ENCODE peak calls at places on chromosomes 13 and 19, in five cellular contexts. I, A, U, X and J are unnamed samples.

GRCh38 chr19:44889830-44890365 is 1.2 kb upstream of the TOMM40 start:
- DNase-seq in I (no peak), A (no peak), X (no peak), U (no peak), J (peak)

GRCh38 chr13:30932481-30933333 is at the start of gene TEX26:
- DNase-seq in X (no peak), I (no peak), A (no peak), U (peak), J (no peak)

GRCh38 chr13:37775871-37776270 is 93.7 kb downstream of the TRPC4 start:
- DNase-seq in A (no peak), X (peak), U (no peak), I (no peak), J (no peak)

GRCh38 chr19:45670670-45671453 is 2.8 kb downstream of the GIPR start:
- DNase-seq in A (peak), X (peak), U (peak), I (peak), J (peak)

GRCh38 chr19:2550431-2551171 is 74.7 kb downstream of the GADD45B start:
- DNase-seq in I (no peak), U (no peak), X (no peak), A (no peak), J (no peak)

GRCh38 chr19:50646074-50646807 is 3.0 kb upstream of the C19orf81 start:
- DNase-seq in X (peak), I (peak), U (no peak), A (peak), J (no peak)

GRCh38 chr19:45161715-45162463 is 1.1 kb upstream of the NKPD1 start:
- DNase-seq in X (peak), A (peak), I (no peak), U (peak), J (no peak)

GRCh38 chr13:28329395-28330158 is 165.4 kb downstream of the FLT1 start:
- DNase-seq in X (peak), U (no peak), A (peak), I (no peak), J (no peak)

GRCh38 chr19:49339364-49340068 is 4.3 kb downstream of the CD37 start:
- DNase-seq in I (no peak), A (peak), U (peak), X (peak), J (no peak)

GRCh38 chr13:75445717-75446529 is 36.0 kb downstream of the TBC1D4 start:
- DNase-seq in U (no peak), I (no peak), X (peak), A (no peak), J (no peak)

GRCh38 chr13:42377640-42378382 is 105.9 kb downstream of the AKAP11 start:
- DNase-seq in I (no peak), X (no peak), A (no peak), U (no peak), J (no peak)

GRCh38 chr13:98947925-98948324 is 29.9 kb downstream of the DOCK9 start:
- DNase-seq in A (no peak), I (no peak), X (no peak), U (no peak), J (no peak)

GRCh38 chr19:46926201-46927071 is 65.6 kb downstream of the ARHGAP35 start:
- DNase-seq in A (no peak), X (no peak), U (no peak), I (no peak), J (no peak)

GRCh38 chr19:2549701-2550191 is 73.8 kb downstream of the GADD45B start:
- DNase-seq in X (peak), U (no peak), I (no peak), A (no peak), J (no peak)

GRCh38 chr13:99028890-99029289 is 51.0 kb upstream of the DOCK9 start:
- DNase-seq in U (peak), X (no peak), I (peak), A (peak), J (no peak)

GRCh38 chr13:97122381-97122996 is 99.6 kb upstream of the MBNL2 start:
- DNase-seq in A (no peak), I (peak), X (peak), U (no peak), J (no peak)

GRCh38 chr13:38202730-38203129 is 146.9 kb upstream of the UFM1 start:
- DNase-seq in X (peak), A (no peak), I (no peak), U (no peak), J (no peak)

GRCh38 chr19:41555752-41556151 is 20.2 kb upstream of the CEACAM21 start:
- DNase-seq in A (no peak), I (no peak), X (no peak), U (no peak), J (no peak)

GRCh38 chr13:98915563-98916348 is 62.1 kb downstream of the DOCK9 start:
- DNase-seq in I (no peak), A (no peak), U (no peak), X (peak), J (no peak)

GRCh38 chr13:111662451-111662850 is 342.0 kb downstream of the TEX29 start:
- DNase-seq in I (no peak), X (no peak), U (no peak), A (no peak), J (no peak)

GRCh38 chr13:73292127-73292526 is 233.3 kb downstream of the KLF5 start:
- DNase-seq in X (no peak), A (no peak), U (no peak), I (no peak), J (no peak)

GRCh38 chr13:39347926-39348901 is 254.8 kb downstream of the LHFPL6 start:
- DNase-seq in U (peak), I (no peak), X (no peak), A (no peak), J (no peak)

GRCh38 chr19:48918801-48919247 is 14.7 kb upstream of the DHDH start:
- DNase-seq in I (peak), X (no peak), U (peak), A (peak), J (no peak)

GRCh38 chr19:35006342-35006998 is 6.3 kb downstream of the GRAMD1A start:
- DNase-seq in I (peak), A (no peak), X (peak), U (no peak), J (peak)

GRCh38 chr13:41222259-41222852 is 28.0 kb upstream of the KBTBD7 start:
- DNase-seq in X (peak), A (peak), I (peak), U (peak), J (peak)

GRCh38 chr13:93721483-93721882 is 494.9 kb downstream of the GPC6 start:
- DNase-seq in U (no peak), X (no peak), I (no peak), A (no peak), J (no peak)

GRCh38 chr13:21909331-21909730 is 238.5 kb downstream of the FGF9 start:
- DNase-seq in U (no peak), A (no peak), X (no peak), I (no peak), J (no peak)

GRCh38 chr13:22012676-22013075 is 341.8 kb downstream of the FGF9 start:
- DNase-seq in X (no peak), U (no peak), I (no peak), A (no peak), J (no peak)

GRCh38 chr19:42442833-42443232 is at the start of gene CXCL17:
- DNase-seq in I (no peak), X (no peak), A (no peak), U (no peak), J (no peak)

GRCh38 chr19:10206226-10206873 is 11.6 kb upstream of the DNMT1 start:
- DNase-seq in X (peak), A (no peak), U (no peak), I (no peak), J (peak)

GRCh38 chr19:7994114-7994513 is 11.3 kb downstream of the ELAVL1 start:
- DNase-seq in X (no peak), I (no peak), A (no peak), U (no peak), J (no peak)

GRCh38 chr19:49515767-49516166 is 3.3 kb downstream of the FCGRT start:
- DNase-seq in A (no peak), U (no peak), I (no peak), X (no peak), J (no peak)

DNA sequence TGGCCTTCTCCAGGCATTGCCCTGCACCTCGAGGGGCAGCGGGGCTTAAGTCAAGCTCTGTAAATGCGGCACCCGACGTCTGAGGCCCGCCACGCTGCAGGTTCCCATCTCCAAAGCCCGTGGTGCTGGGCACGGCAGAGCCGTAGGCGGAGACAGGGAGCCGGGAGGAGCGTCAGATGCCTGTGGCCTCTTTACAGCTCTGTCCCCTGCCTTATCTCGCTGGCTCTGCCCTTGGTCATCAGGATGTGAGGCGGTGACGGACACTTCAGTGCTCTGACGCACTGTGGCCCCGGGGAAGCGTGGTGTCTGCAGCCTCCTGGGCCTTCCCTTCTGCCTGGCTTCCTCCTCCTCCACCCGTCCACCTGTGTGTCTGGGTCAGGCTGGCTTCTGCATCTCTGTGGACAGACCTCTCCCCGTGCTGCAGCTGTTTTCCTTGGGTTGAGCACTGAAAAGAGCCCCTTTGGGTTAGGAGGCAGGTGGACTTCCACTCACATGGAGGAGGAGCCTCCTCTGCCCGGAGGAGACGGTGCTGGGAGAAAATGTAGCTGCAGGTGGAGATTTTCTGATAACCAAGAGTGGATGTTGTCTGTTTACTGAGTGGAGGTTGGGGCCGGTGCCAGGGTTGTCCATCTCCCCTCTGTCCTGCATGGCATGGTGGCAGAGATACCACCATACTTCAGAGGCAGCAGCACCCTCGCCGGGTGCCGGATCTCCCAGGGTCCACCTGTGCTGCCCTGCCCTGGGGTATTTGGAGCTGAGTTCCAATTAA is 14.6 kb downstream of the MCF2L start:
- DNase-seq in A (peak), U (no peak), X (no peak), I (no peak), J (peak)
- TF ChIP-seq MAFK in A (no peak), U (no peak), X (no peak), I (no peak), J (no peak)

GRCh38 chr19:29497241-29497640 is 28.6 kb upstream of the VSTM2B start:
- DNase-seq in X (no peak), I (no peak), U (no peak), A (no peak), J (no peak)
- TF ChIP-seq MAFK in X (no peak), I (no peak), U (no peak), A (no peak), J (no peak)

GRCh38 chr19:19278315-19278714 is 5.2 kb upstream of the TM6SF2 start:
- DNase-seq in U (no peak), X (no peak), I (no peak), A (no peak), J (no peak)
- TF ChIP-seq MAFK in U (no peak), X (no peak), I (no peak), A (no peak), J (no peak)

DNA sequence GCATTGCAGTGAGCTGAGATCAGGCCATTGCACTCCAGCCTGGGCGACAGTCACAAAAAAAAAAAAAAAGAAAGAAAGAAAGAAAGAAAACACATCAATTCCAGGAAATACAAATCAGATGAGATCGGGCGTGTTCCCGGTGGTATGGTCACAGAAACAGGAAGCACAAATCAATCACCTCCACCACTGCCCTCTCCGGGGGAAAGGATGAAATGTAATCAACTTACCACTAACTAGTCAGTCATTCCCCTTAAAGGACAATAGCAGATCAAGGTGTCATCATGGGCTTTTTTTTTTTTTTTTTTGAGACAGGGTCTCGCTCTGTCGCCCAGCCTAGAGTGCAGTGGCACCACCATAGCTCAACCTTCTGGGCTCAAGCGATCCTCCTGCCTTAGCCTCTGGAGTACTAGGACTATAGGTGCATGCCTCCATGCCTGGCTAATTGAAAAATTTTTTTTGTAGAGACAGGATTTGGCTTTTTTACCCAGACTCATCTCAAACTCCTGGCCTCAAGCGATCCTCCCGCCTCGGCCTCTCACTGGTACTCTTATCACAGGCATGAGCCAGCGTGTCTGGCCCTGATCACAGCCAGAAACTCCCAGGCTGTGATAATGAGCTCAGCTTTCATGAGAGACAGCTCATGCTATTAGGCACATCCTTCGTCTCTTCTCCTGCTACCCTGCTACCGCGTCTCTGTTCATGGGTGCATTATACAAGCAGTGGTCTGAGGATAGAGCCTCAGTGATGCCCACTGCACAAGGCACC is 6.8 kb upstream of the DPRX start:
- DNase-seq in U (no peak), A (no peak), I (no peak), X (no peak), J (no peak)
- TF ChIP-seq MAFK in U (no peak), A (no peak), I (no peak), X (no peak), J (no peak)

GRCh38 chr19:511101-511841 is 4.0 kb downstream of the TPGS1 start:
- DNase-seq in X (peak), A (no peak), U (peak), I (no peak), J (no peak)
- TF ChIP-seq MAFK in X (no peak), A (no peak), U (no peak), I (no peak), J (no peak)

DNA sequence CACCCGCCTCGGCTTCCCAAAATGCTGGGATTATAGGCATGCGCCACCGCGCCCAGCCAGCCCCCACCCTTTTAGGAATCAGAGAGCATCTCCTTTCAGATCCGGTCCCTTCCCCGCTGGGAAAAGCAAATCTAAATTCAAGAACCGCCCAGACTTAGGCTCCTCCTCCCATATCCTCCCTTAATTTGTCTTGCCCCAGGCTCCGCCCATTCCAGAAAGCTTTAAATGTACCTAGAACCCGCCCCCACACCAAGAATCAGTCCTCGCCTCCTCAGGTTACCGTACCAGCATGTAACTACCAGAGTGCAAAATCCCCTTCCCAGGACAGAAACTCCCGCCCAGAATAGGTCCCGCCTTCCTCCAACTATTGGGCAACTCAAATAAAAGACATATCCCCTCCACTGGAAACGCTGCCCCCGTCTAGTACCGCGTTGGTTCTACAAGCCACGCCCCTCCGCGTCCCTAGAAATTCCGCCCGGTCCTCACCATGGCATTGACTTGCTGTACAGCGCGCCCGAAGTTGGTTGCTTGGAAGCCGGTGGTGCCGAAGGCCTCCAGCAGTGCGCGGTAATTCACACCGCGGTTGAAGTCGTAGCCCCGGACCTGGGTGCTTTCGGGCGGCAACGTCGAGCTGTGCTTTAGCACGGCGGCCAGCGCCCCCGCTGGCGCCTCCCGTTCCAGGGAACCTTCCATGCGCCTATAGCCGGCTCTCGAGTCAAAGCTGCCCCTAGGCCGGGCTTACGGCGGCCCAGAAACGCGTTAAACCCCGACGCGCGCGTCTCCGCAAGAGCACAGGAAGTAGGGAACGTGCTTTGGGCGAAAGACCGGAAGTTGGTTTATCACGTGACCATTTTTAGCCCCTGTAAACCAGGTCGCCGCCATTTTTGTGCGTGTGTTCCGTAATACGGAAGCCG is at the start of gene DHPS:
- DNase-seq in I (peak), U (peak), A (peak), X (peak), J (peak)
- TF ChIP-seq MAFK in I (no peak), U (no peak), A (no peak), X (no peak), J (no peak)